ENCODE peak calls at places on chromosomes 16 and 17, in nine cellular contexts. S is NCI-H446, Q is lower leg skin, N is Daoy, J is cardiac fibroblast, U is NCI-H1092 treated with DMSO at 0.1 percent for 48 hours, H is cerebellum, W is T-helper 1 cell, M is kidney glomerular epithelial cell. E is an unnamed sample.

GRCh38 chr17:38906429-38907172 is 18.8 kb upstream of the LASP1NB start:
- DNase-seq in S (no peak), Q (no peak), N (no peak), J (peak), U (no peak), H (no peak), W (no peak), M (no peak), E (no peak)

GRCh38 chr16:13907431-13907830 is 12.5 kb upstream of the ERCC4 start:
- DNase-seq in S (no peak), Q (no peak), N (no peak), J (no peak), U (no peak), H (no peak), W (no peak), M (no peak), E (no peak)

GRCh38 chr16:10824111-10824893 is 5.7 kb upstream of the TVP23A start:
- DNase-seq in S (no peak), Q (no peak), N (no peak), J (no peak), U (no peak), H (no peak), W (no peak), M (no peak), E (no peak)

GRCh38 chr17:14032234-14032633 is 37.1 kb upstream of the COX10 start:
- DNase-seq in S (no peak), Q (no peak), N (no peak), J (no peak), U (no peak), H (no peak), W (no peak), M (no peak), E (no peak)

GRCh38 chr17:76524598-76525512 is 12.7 kb downstream of the CYGB start:
- DNase-seq in S (no peak), Q (no peak), N (peak), J (peak), U (no peak), H (no peak), W (no peak), M (no peak), E (no peak)

GRCh38 chr16:20987049-20987448 is 86.5 kb downstream of the LYRM1 start:
- DNase-seq in S (no peak), Q (no peak), N (no peak), J (no peak), U (no peak), H (no peak), W (no peak), M (no peak), E (no peak)

GRCh38 chr16:28202147-28202746 is 9.5 kb downstream of the XPO6 start:
- DNase-seq in S (no peak), Q (no peak), N (no peak), J (no peak), U (no peak), H (no peak), W (peak), M (no peak), E (peak)

GRCh38 chr16:51132484-51132883 is 18.6 kb downstream of the SALL1 start:
- DNase-seq in S (no peak), Q (no peak), N (no peak), J (no peak), U (no peak), H (no peak), W (no peak), M (no peak), E (no peak)

GRCh38 chr17:66885417-66885816 is 50.5 kb downstream of the CACNG5 start:
- DNase-seq in S (peak), Q (no peak), N (no peak), J (no peak), U (peak), H (no peak), W (no peak), M (no peak), E (no peak)

GRCh38 chr17:7132511-7133094 is 18.0 kb upstream of the ASGR2 start:
- DNase-seq in S (no peak), Q (no peak), N (no peak), J (peak), U (no peak), H (no peak), W (peak), M (no peak), E (peak)

GRCh38 chr16:1596516-1596915 is 15.4 kb downstream of the IFT140 start:
- DNase-seq in S (no peak), Q (no peak), N (no peak), J (no peak), U (no peak), H (no peak), W (no peak), M (no peak), E (no peak)

GRCh38 chr17:79647456-79647915 is 36.6 kb upstream of the RBFOX3 start:
- DNase-seq in S (no peak), Q (peak), N (no peak), J (no peak), U (no peak), H (no peak), W (no peak), M (no peak), E (no peak)

GRCh38 chr16:88415381-88416323 is 32.9 kb downstream of the ZNF469 start:
- DNase-seq in S (no peak), Q (no peak), N (no peak), J (no peak), U (no peak), H (no peak), W (no peak), M (no peak), E (no peak)

GRCh38 chr16:88685156-88686061 is 898 bp downstream of the SNAI3 start:
- DNase-seq in S (no peak), Q (no peak), N (peak), J (peak), U (no peak), H (no peak), W (peak), M (peak), E (peak)

GRCh38 chr16:35102780-35103403 is 1643.5 kb downstream of the TP53TG3F start:
- DNase-seq in S (peak), Q (no peak), N (no peak), J (no peak), U (no peak), H (no peak), W (no peak), M (no peak), E (no peak)

GRCh38 chr16:1379054-1379862 is 27.5 kb downstream of the GNPTG start:
- DNase-seq in S (peak), Q (peak), N (peak), J (peak), U (peak), H (peak), W (peak), M (peak), E (peak)

GRCh38 chr17:10757658-10758057 is 27.8 kb upstream of the TMEM220 start:
- DNase-seq in S (no peak), Q (no peak), N (no peak), J (no peak), U (no peak), H (no peak), W (no peak), M (no peak), E (no peak)

GRCh38 chr17:45129426-45129939 is 2.8 kb downstream of the PLCD3 start:
- DNase-seq in S (no peak), Q (no peak), N (no peak), J (no peak), U (no peak), H (peak), W (no peak), M (peak), E (no peak)

GRCh38 chr17:42403150-42403549 is 14.9 kb upstream of the STAT3 start:
- DNase-seq in S (no peak), Q (no peak), N (no peak), J (no peak), U (no peak), H (no peak), W (peak), M (no peak), E (no peak)

GRCh38 chr16:5479925-5480324 is 382.3 kb upstream of the EEF2KMT start:
- DNase-seq in S (no peak), Q (no peak), N (no peak), J (no peak), U (no peak), H (no peak), W (no peak), M (no peak), E (no peak)

GRCh38 chr17:77420804-77421634 is 280.2 kb downstream of the SEC14L1 start:
- DNase-seq in S (peak), Q (no peak), N (peak), J (peak), U (peak), H (no peak), W (peak), M (peak), E (peak)

GRCh38 chr17:50514936-50515702 is 6.9 kb downstream of the MYCBPAP start:
- DNase-seq in S (peak), Q (no peak), N (no peak), J (peak), U (no peak), H (no peak), W (no peak), M (peak), E (no peak)

GRCh38 chr16:84246679-84247077 is 6.9 kb upstream of the KCNG4 start:
- DNase-seq in S (no peak), Q (no peak), N (no peak), J (no peak), U (no peak), H (no peak), W (no peak), M (no peak), E (no peak)

GRCh38 chr16:23351360-23351759 is 49.3 kb downstream of the SCNN1B start:
- DNase-seq in S (no peak), Q (no peak), N (no peak), J (no peak), U (peak), H (no peak), W (no peak), M (no peak), E (no peak)

GRCh38 chr17:79420318-79421243 is 190.3 kb downstream of the RBFOX3 start:
- DNase-seq in S (peak), Q (no peak), N (peak), J (peak), U (no peak), H (no peak), W (no peak), M (no peak), E (no peak)

GRCh38 chr16:73713817-73714495 is 582.7 kb upstream of the PSMD7 start:
- DNase-seq in S (peak), Q (no peak), N (peak), J (peak), U (no peak), H (no peak), W (no peak), M (no peak), E (no peak)

GRCh38 chr17:4492762-4493561 is 5.7 kb upstream of the SPNS2 start:
- DNase-seq in S (no peak), Q (no peak), N (peak), J (peak), U (no peak), H (no peak), W (peak), M (peak), E (no peak)

GRCh38 chr17:8408371-8408770 is 10.7 kb upstream of the RNF222 start:
- DNase-seq in S (no peak), Q (no peak), N (peak), J (no peak), U (no peak), H (no peak), W (no peak), M (peak), E (no peak)

GRCh38 chr16:67648764-67649407 is 3.9 kb downstream of the CARMIL2 start:
- DNase-seq in S (no peak), Q (no peak), N (no peak), J (no peak), U (no peak), H (no peak), W (no peak), M (no peak), E (no peak)

GRCh38 chr16:20023190-20023589 is 50.5 kb downstream of the GPR139 start:
- DNase-seq in S (no peak), Q (no peak), N (no peak), J (peak), U (no peak), H (no peak), W (no peak), M (peak), E (no peak)